ENCODE peak calls at places on chromosomes 11 and 22, in seven cellular contexts. W, I, B, U, K, T and V are unnamed samples.

GRCh38 chr22:48753381-48753730 is 1074.3 kb downstream of the BRD1 start:
- DNase-seq in K (no peak), W (no peak), U (no peak), I (peak), B (no peak), T (no peak), V (no peak)

GRCh38 chr11:97471480-97471879 is 1081.7 kb downstream of the JRKL start:
- DNase-seq in U (no peak), I (no peak), K (no peak), T (no peak), B (no peak), W (no peak), V (no peak)

GRCh38 chr22:50473088-50473487 is 1.7 kb downstream of the SBF1 start:
- DNase-seq in K (no peak), W (peak), B (no peak), T (no peak), I (no peak), U (no peak), V (no peak)

GRCh38 chr11:30244255-30244654 is 13.4 kb downstream of the FSHB start:
- DNase-seq in K (no peak), I (no peak), U (peak), T (no peak), W (no peak), B (peak), V (no peak)

GRCh38 chr22:44024288-44024908 is at the start of gene PARVB:
- DNase-seq in B (peak), W (peak), I (no peak), T (no peak), K (peak), U (no peak), V (no peak)

GRCh38 chr11:122229611-122230386 is 113.8 kb upstream of the BLID start:
- DNase-seq in K (no peak), W (no peak), U (no peak), T (peak), B (no peak), I (no peak), V (no peak)

GRCh38 chr11:63667993-63668392 is 3.2 kb downstream of the ATL3 start:
- DNase-seq in U (peak), B (peak), W (no peak), T (no peak), I (no peak), K (no peak), V (no peak)

GRCh38 chr11:108693852-108694251 is 29.0 kb downstream of the DDX10 start:
- DNase-seq in W (no peak), I (no peak), U (peak), K (no peak), T (no peak), B (peak), V (no peak)

GRCh38 chr11:74037309-74037708 is 28.4 kb upstream of the UCP3 start:
- DNase-seq in T (peak), K (no peak), I (no peak), W (no peak), U (peak), B (peak), V (no peak)

GRCh38 chr11:118818130-118818529 is 27.2 kb upstream of the DDX6 start:
- DNase-seq in W (no peak), U (no peak), T (no peak), B (no peak), K (no peak), I (no peak), V (no peak)

GRCh38 chr11:27497911-27498310 is 8.7 kb downstream of the LIN7C start:
- DNase-seq in U (no peak), I (no peak), B (no peak), K (no peak), W (no peak), T (no peak), V (no peak)

GRCh38 chr11:64851831-64852337 is 7.4 kb upstream of the CDC42BPG start:
- DNase-seq in T (no peak), W (peak), K (no peak), B (no peak), I (no peak), U (no peak), V (no peak)

GRCh38 chr11:59247535-59248227 is 35.0 kb upstream of the MPEG1 start:
- DNase-seq in W (no peak), I (no peak), T (peak), B (peak), U (peak), K (no peak), V (no peak)

GRCh38 chr22:42947211-42947990 is 67.5 kb downstream of the PACSIN2 start:
- DNase-seq in T (peak), W (no peak), I (no peak), K (peak), U (no peak), B (no peak), V (no peak)

GRCh38 chr11:61609970-61610347 is 29.1 kb upstream of the SYT7 start:
- DNase-seq in I (no peak), B (no peak), T (peak), U (no peak), W (no peak), K (no peak), V (no peak)

GRCh38 chr11:93005239-93005638 is 35.8 kb downstream of the MTNR1B start:
- DNase-seq in T (no peak), B (peak), I (no peak), U (peak), W (no peak), K (no peak), V (peak)

GRCh38 chr11:133501643-133502535 is 30.4 kb downstream of the OPCML start:
- DNase-seq in K (no peak), B (no peak), T (peak), U (no peak), W (no peak), I (no peak), V (no peak)

GRCh38 chr22:26702906-26703830 is 45.8 kb downstream of the MIAT start:
- DNase-seq in B (peak), U (peak), W (no peak), T (no peak), I (no peak), K (no peak), V (no peak)

GRCh38 chr11:109791337-109791736 is 301.9 kb upstream of the ZC3H12C start:
- DNase-seq in B (no peak), W (no peak), T (no peak), I (no peak), U (no peak), K (no peak), V (no peak)

GRCh38 chr11:130606781-130607511 is 158.5 kb downstream of the ADAMTS15 start:
- DNase-seq in W (no peak), I (peak), U (peak), T (peak), K (no peak), B (no peak), V (no peak)

GRCh38 chr22:30221121-30221992 is 25.2 kb downstream of the LIF start:
- DNase-seq in K (no peak), W (peak), B (no peak), T (no peak), I (no peak), U (no peak), V (no peak)
- H3K4me3 ChIP-seq in K (no peak), W (peak), B (no peak), T (no peak), I (no peak), U (no peak), V (no peak)

GRCh38 chr22:29720824-29721323 is 1.1 kb downstream of the CABP7 start:
- DNase-seq in K (no peak), U (no peak), B (no peak), I (no peak), T (no peak), W (no peak), V (no peak)
- TF ChIP-seq CTCF in K (no peak), U (no peak), B (no peak), I (no peak), T (no peak), W (no peak), V (no peak)

DNA sequence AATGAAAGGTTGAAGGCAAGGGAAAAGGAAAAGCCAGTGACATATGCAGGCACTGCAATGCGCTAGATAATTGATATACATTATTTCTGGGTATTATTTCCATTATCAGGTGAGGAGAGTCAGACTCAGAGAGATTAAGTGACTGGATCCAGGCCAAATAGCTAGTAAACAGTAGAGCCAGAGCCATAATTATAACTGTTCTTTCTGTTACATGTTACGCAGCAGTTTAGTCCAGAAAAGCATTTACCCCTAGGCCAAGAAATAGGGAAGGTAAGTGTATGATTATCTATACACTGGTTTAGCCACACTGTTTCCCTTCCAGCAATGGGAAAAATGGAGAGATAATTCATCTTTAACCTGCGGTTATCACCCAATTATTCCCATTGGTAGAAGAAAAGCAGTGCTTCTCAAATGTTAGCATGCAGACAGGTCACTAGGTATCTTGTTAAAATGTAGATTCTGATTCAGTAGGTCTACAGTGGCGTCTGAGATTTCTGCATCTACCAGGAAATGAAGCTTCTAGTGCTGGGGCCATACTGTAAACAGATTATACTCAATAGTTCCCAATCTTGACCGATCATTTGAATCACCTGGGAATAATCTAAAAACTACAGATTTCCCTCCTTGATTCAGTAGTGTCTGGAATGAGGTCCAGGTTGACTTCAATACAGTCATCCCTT is 69.4 kb downstream of the RBFOX2 start:
- DNase-seq in W (no peak), K (no peak), T (no peak), U (no peak), I (no peak), B (no peak), V (no peak)
- H3K4me3 ChIP-seq in W (no peak), K (no peak), T (no peak), U (no peak), I (no peak), B (no peak), V (no peak)

GRCh38 chr22:29726512-29727247 is 6.9 kb downstream of the CABP7 start:
- DNase-seq in W (no peak), T (no peak), U (peak), I (no peak), B (peak), K (peak), V (no peak)

GRCh38 chr22:29726104-29726503 is 6.3 kb downstream of the CABP7 start:
- DNase-seq in U (no peak), W (no peak), T (no peak), K (no peak), I (peak), B (no peak), V (no peak)

GRCh38 chr22:29724843-29725242 is 5.0 kb downstream of the CABP7 start:
- DNase-seq in B (no peak), T (no peak), I (no peak), W (no peak), K (no peak), U (no peak), V (no peak)

GRCh38 chr22:29729161-29729560 is 9.4 kb downstream of the CABP7 start:
- DNase-seq in B (no peak), I (no peak), W (no peak), K (no peak), U (no peak), T (no peak), V (no peak)

DNA sequence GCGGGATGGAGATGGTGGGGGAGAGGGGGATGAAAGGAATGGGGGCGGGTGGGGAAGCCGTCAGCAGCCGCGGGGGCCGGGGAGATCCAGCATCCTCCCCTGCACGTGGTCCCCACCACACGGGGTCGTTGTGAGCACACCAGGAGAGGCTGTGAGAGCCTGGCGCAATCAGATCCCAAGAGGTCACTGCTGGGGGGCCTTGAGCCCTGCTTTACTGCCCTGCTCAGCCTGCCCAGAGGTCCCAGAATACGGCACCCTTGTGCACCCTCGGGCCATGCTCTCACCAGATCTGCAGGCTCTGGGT is 7.4 kb downstream of the CABP7 start:
- DNase-seq in U (peak), W (no peak), K (peak), I (no peak), T (peak), B (peak), V (no peak)
- TF ChIP-seq CTCF in U (peak), W (no peak), K (peak), I (no peak), T (peak), B (peak), V (peak)